ENCODE peak calls at places on chromosomes 6 and 20, in nine cellular contexts. One of them, this sample, is unnamed.

GRCh38 chr20:11047559-11047958 is 373.8 kb upstream of the JAG1 start:
- DNase-seq in amniotic stem cell: no peak
- DNase-seq in NCI-H460: no peak
- DNase-seq in ELF-1: no peak
- DNase-seq in GM06990: no peak
- DNase-seq in fibroblast of the conjunctiva: no peak
- DNase-seq in activated gamma-delta T cell treated with anti-CD3 and anti-CD28 coated beads, Interleukin-2, amount 50 U/mL, for 16 hours: no peak
- DNase-seq in EL: peak
- DNase-seq in CD8-positive, alpha-beta memory T cell: no peak
- DNase-seq in this sample: no peak

GRCh38 chr6:125233216-125233615 is 68.6 kb downstream of the HDDC2 start:
- DNase-seq in CD8-positive, alpha-beta memory T cell: no peak
- DNase-seq in amniotic stem cell: no peak
- DNase-seq in fibroblast of the conjunctiva: no peak
- DNase-seq in ELF-1: no peak
- DNase-seq in EL: no peak
- DNase-seq in activated gamma-delta T cell treated with anti-CD3 and anti-CD28 coated beads, Interleukin-2, amount 50 U/mL, for 16 hours: no peak
- DNase-seq in GM06990: no peak
- DNase-seq in NCI-H460: no peak
- DNase-seq in this sample: no peak

GRCh38 chr6:108799791-108800190 is 48.4 kb upstream of the ARMC2 start:
- DNase-seq in amniotic stem cell: no peak
- DNase-seq in EL: no peak
- DNase-seq in activated gamma-delta T cell treated with anti-CD3 and anti-CD28 coated beads, Interleukin-2, amount 50 U/mL, for 16 hours: no peak
- DNase-seq in fibroblast of the conjunctiva: no peak
- DNase-seq in CD8-positive, alpha-beta memory T cell: no peak
- DNase-seq in ELF-1: no peak
- DNase-seq in NCI-H460: no peak
- DNase-seq in GM06990: no peak
- DNase-seq in this sample: no peak

GRCh38 chr6:1613631-1614447 is 4.1 kb downstream of the FOXC1 start:
- DNase-seq in activated gamma-delta T cell treated with anti-CD3 and anti-CD28 coated beads, Interleukin-2, amount 50 U/mL, for 16 hours: no peak
- DNase-seq in EL: peak
- DNase-seq in NCI-H460: no peak
- DNase-seq in amniotic stem cell: no peak
- DNase-seq in CD8-positive, alpha-beta memory T cell: no peak
- DNase-seq in GM06990: no peak
- DNase-seq in ELF-1: peak
- DNase-seq in fibroblast of the conjunctiva: no peak
- DNase-seq in this sample: no peak

GRCh38 chr6:12028194-12028593 is 16.1 kb downstream of the HIVEP1 start:
- DNase-seq in CD8-positive, alpha-beta memory T cell: no peak
- DNase-seq in NCI-H460: no peak
- DNase-seq in activated gamma-delta T cell treated with anti-CD3 and anti-CD28 coated beads, Interleukin-2, amount 50 U/mL, for 16 hours: no peak
- DNase-seq in GM06990: no peak
- DNase-seq in ELF-1: no peak
- DNase-seq in amniotic stem cell: no peak
- DNase-seq in EL: no peak
- DNase-seq in fibroblast of the conjunctiva: no peak
- DNase-seq in this sample: no peak

GRCh38 chr6:52390361-52390727 is 28.4 kb downstream of the PAQR8 start:
- DNase-seq in fibroblast of the conjunctiva: no peak
- DNase-seq in GM06990: no peak
- DNase-seq in NCI-H460: no peak
- DNase-seq in activated gamma-delta T cell treated with anti-CD3 and anti-CD28 coated beads, Interleukin-2, amount 50 U/mL, for 16 hours: peak
- DNase-seq in EL: peak
- DNase-seq in CD8-positive, alpha-beta memory T cell: peak
- DNase-seq in amniotic stem cell: no peak
- DNase-seq in ELF-1: no peak
- DNase-seq in this sample: peak

GRCh38 chr20:58078741-58079522 is 149.5 kb downstream of the ANKRD60 start:
- DNase-seq in ELF-1: no peak
- DNase-seq in amniotic stem cell: no peak
- DNase-seq in NCI-H460: no peak
- DNase-seq in EL: peak
- DNase-seq in CD8-positive, alpha-beta memory T cell: no peak
- DNase-seq in fibroblast of the conjunctiva: no peak
- DNase-seq in activated gamma-delta T cell treated with anti-CD3 and anti-CD28 coated beads, Interleukin-2, amount 50 U/mL, for 16 hours: no peak
- DNase-seq in GM06990: no peak
- DNase-seq in this sample: no peak

GRCh38 chr6:130933712-130934200 is 106.5 kb downstream of the SMLR1 start:
- DNase-seq in amniotic stem cell: no peak
- DNase-seq in NCI-H460: no peak
- DNase-seq in fibroblast of the conjunctiva: no peak
- DNase-seq in CD8-positive, alpha-beta memory T cell: no peak
- DNase-seq in EL: peak
- DNase-seq in activated gamma-delta T cell treated with anti-CD3 and anti-CD28 coated beads, Interleukin-2, amount 50 U/mL, for 16 hours: no peak
- DNase-seq in ELF-1: peak
- DNase-seq in GM06990: no peak
- DNase-seq in this sample: no peak

GRCh38 chr6:92777146-92777740 is 642.1 kb downstream of the EPHA7 start:
- DNase-seq in amniotic stem cell: no peak
- DNase-seq in ELF-1: no peak
- DNase-seq in CD8-positive, alpha-beta memory T cell: no peak
- DNase-seq in fibroblast of the conjunctiva: peak
- DNase-seq in NCI-H460: no peak
- DNase-seq in GM06990: no peak
- DNase-seq in EL: no peak
- DNase-seq in activated gamma-delta T cell treated with anti-CD3 and anti-CD28 coated beads, Interleukin-2, amount 50 U/mL, for 16 hours: no peak
- DNase-seq in this sample: peak

GRCh38 chr6:169490830-169491229 is 211.0 kb downstream of the WDR27 start:
- DNase-seq in NCI-H460: no peak
- DNase-seq in fibroblast of the conjunctiva: no peak
- DNase-seq in CD8-positive, alpha-beta memory T cell: no peak
- DNase-seq in ELF-1: no peak
- DNase-seq in EL: no peak
- DNase-seq in activated gamma-delta T cell treated with anti-CD3 and anti-CD28 coated beads, Interleukin-2, amount 50 U/mL, for 16 hours: no peak
- DNase-seq in GM06990: no peak
- DNase-seq in amniotic stem cell: no peak
- DNase-seq in this sample: no peak

GRCh38 chr20:42191140-42191860 is 573.1 kb upstream of the CHD6 start:
- DNase-seq in EL: no peak
- DNase-seq in GM06990: no peak
- DNase-seq in activated gamma-delta T cell treated with anti-CD3 and anti-CD28 coated beads, Interleukin-2, amount 50 U/mL, for 16 hours: no peak
- DNase-seq in CD8-positive, alpha-beta memory T cell: no peak
- DNase-seq in fibroblast of the conjunctiva: no peak
- DNase-seq in amniotic stem cell: no peak
- DNase-seq in ELF-1: peak
- DNase-seq in NCI-H460: no peak
- DNase-seq in this sample: no peak

GRCh38 chr6:106510090-106510970 is 119.0 kb downstream of the RTN4IP1 start:
- DNase-seq in amniotic stem cell: no peak
- DNase-seq in CD8-positive, alpha-beta memory T cell: peak
- DNase-seq in activated gamma-delta T cell treated with anti-CD3 and anti-CD28 coated beads, Interleukin-2, amount 50 U/mL, for 16 hours: peak
- DNase-seq in EL: peak
- DNase-seq in ELF-1: peak
- DNase-seq in fibroblast of the conjunctiva: no peak
- DNase-seq in NCI-H460: no peak
- DNase-seq in GM06990: peak
- DNase-seq in this sample: no peak

GRCh38 chr6:19691465-19692167 is 145.6 kb upstream of the ID4 start:
- DNase-seq in CD8-positive, alpha-beta memory T cell: no peak
- DNase-seq in amniotic stem cell: no peak
- DNase-seq in activated gamma-delta T cell treated with anti-CD3 and anti-CD28 coated beads, Interleukin-2, amount 50 U/mL, for 16 hours: no peak
- DNase-seq in EL: no peak
- DNase-seq in ELF-1: peak
- DNase-seq in fibroblast of the conjunctiva: no peak
- DNase-seq in NCI-H460: no peak
- DNase-seq in GM06990: no peak
- DNase-seq in this sample: no peak

GRCh38 chr6:36984581-36985383 is 1.2 kb downstream of the MTCH1 start:
- DNase-seq in CD8-positive, alpha-beta memory T cell: peak
- DNase-seq in activated gamma-delta T cell treated with anti-CD3 and anti-CD28 coated beads, Interleukin-2, amount 50 U/mL, for 16 hours: peak
- DNase-seq in fibroblast of the conjunctiva: peak
- DNase-seq in GM06990: no peak
- DNase-seq in EL: peak
- DNase-seq in ELF-1: peak
- DNase-seq in NCI-H460: peak
- DNase-seq in amniotic stem cell: peak
- DNase-seq in this sample: peak

GRCh38 chr6:37242042-37242428 is 15.5 kb upstream of the TBC1D22B start:
- DNase-seq in EL: no peak
- DNase-seq in ELF-1: no peak
- DNase-seq in GM06990: no peak
- DNase-seq in NCI-H460: no peak
- DNase-seq in activated gamma-delta T cell treated with anti-CD3 and anti-CD28 coated beads, Interleukin-2, amount 50 U/mL, for 16 hours: no peak
- DNase-seq in CD8-positive, alpha-beta memory T cell: no peak
- DNase-seq in amniotic stem cell: no peak
- DNase-seq in fibroblast of the conjunctiva: no peak
- DNase-seq in this sample: no peak

GRCh38 chr20:62489186-62489939 is 13.6 kb upstream of the GATA5 start:
- DNase-seq in NCI-H460: peak
- DNase-seq in amniotic stem cell: no peak
- DNase-seq in ELF-1: no peak
- DNase-seq in CD8-positive, alpha-beta memory T cell: no peak
- DNase-seq in EL: peak
- DNase-seq in activated gamma-delta T cell treated with anti-CD3 and anti-CD28 coated beads, Interleukin-2, amount 50 U/mL, for 16 hours: no peak
- DNase-seq in GM06990: no peak
- DNase-seq in fibroblast of the conjunctiva: no peak
- DNase-seq in this sample: no peak

GRCh38 chr20:12036142-12036541 is 118.4 kb downstream of the BTBD3 start:
- DNase-seq in CD8-positive, alpha-beta memory T cell: no peak
- DNase-seq in EL: no peak
- DNase-seq in GM06990: no peak
- DNase-seq in amniotic stem cell: no peak
- DNase-seq in ELF-1: no peak
- DNase-seq in NCI-H460: no peak
- DNase-seq in fibroblast of the conjunctiva: no peak
- DNase-seq in activated gamma-delta T cell treated with anti-CD3 and anti-CD28 coated beads, Interleukin-2, amount 50 U/mL, for 16 hours: no peak
- DNase-seq in this sample: no peak

GRCh38 chr6:166862287-166862977 is 93.9 kb downstream of the RNASET2 start:
- DNase-seq in EL: no peak
- DNase-seq in activated gamma-delta T cell treated with anti-CD3 and anti-CD28 coated beads, Interleukin-2, amount 50 U/mL, for 16 hours: no peak
- DNase-seq in amniotic stem cell: no peak
- DNase-seq in fibroblast of the conjunctiva: no peak
- DNase-seq in CD8-positive, alpha-beta memory T cell: peak
- DNase-seq in NCI-H460: no peak
- DNase-seq in ELF-1: peak
- DNase-seq in GM06990: no peak
- DNase-seq in this sample: no peak

GRCh38 chr20:56178219-56178618 is 70.3 kb upstream of the MC3R start:
- DNase-seq in EL: no peak
- DNase-seq in GM06990: no peak
- DNase-seq in CD8-positive, alpha-beta memory T cell: no peak
- DNase-seq in NCI-H460: no peak
- DNase-seq in activated gamma-delta T cell treated with anti-CD3 and anti-CD28 coated beads, Interleukin-2, amount 50 U/mL, for 16 hours: no peak
- DNase-seq in amniotic stem cell: no peak
- DNase-seq in ELF-1: no peak
- DNase-seq in fibroblast of the conjunctiva: no peak
- DNase-seq in this sample: no peak

GRCh38 chr20:47557218-47557617 is 55.5 kb downstream of the NCOA3 start:
- DNase-seq in EL: no peak
- DNase-seq in CD8-positive, alpha-beta memory T cell: no peak
- DNase-seq in ELF-1: no peak
- DNase-seq in GM06990: no peak
- DNase-seq in NCI-H460: no peak
- DNase-seq in activated gamma-delta T cell treated with anti-CD3 and anti-CD28 coated beads, Interleukin-2, amount 50 U/mL, for 16 hours: no peak
- DNase-seq in amniotic stem cell: no peak
- DNase-seq in fibroblast of the conjunctiva: no peak
- DNase-seq in this sample: no peak

GRCh38 chr6:44251576-44252524 is 4.9 kb downstream of the HSP90AB1 start:
- DNase-seq in EL: no peak
- DNase-seq in activated gamma-delta T cell treated with anti-CD3 and anti-CD28 coated beads, Interleukin-2, amount 50 U/mL, for 16 hours: no peak
- DNase-seq in CD8-positive, alpha-beta memory T cell: no peak
- DNase-seq in GM06990: no peak
- DNase-seq in NCI-H460: no peak
- DNase-seq in fibroblast of the conjunctiva: no peak
- DNase-seq in amniotic stem cell: no peak
- DNase-seq in ELF-1: no peak
- DNase-seq in this sample: no peak

GRCh38 chr20:21767200-21767738 is 61.8 kb downstream of the PAX1 start:
- DNase-seq in activated gamma-delta T cell treated with anti-CD3 and anti-CD28 coated beads, Interleukin-2, amount 50 U/mL, for 16 hours: no peak
- DNase-seq in amniotic stem cell: no peak
- DNase-seq in CD8-positive, alpha-beta memory T cell: no peak
- DNase-seq in fibroblast of the conjunctiva: no peak
- DNase-seq in ELF-1: no peak
- DNase-seq in GM06990: no peak
- DNase-seq in EL: no peak
- DNase-seq in NCI-H460: no peak
- DNase-seq in this sample: no peak

GRCh38 chr20:35447082-35447789 is 8.2 kb upstream of the CEP250 start:
- DNase-seq in activated gamma-delta T cell treated with anti-CD3 and anti-CD28 coated beads, Interleukin-2, amount 50 U/mL, for 16 hours: peak
- DNase-seq in ELF-1: peak
- DNase-seq in CD8-positive, alpha-beta memory T cell: peak
- DNase-seq in NCI-H460: peak
- DNase-seq in GM06990: peak
- DNase-seq in fibroblast of the conjunctiva: peak
- DNase-seq in EL: peak
- DNase-seq in amniotic stem cell: peak
- DNase-seq in this sample: peak

GRCh38 chr20:61512475-61512874 is 260.4 kb downstream of the CDH4 start:
- DNase-seq in NCI-H460: no peak
- DNase-seq in EL: no peak
- DNase-seq in ELF-1: no peak
- DNase-seq in activated gamma-delta T cell treated with anti-CD3 and anti-CD28 coated beads, Interleukin-2, amount 50 U/mL, for 16 hours: no peak
- DNase-seq in fibroblast of the conjunctiva: no peak
- DNase-seq in CD8-positive, alpha-beta memory T cell: no peak
- DNase-seq in GM06990: no peak
- DNase-seq in amniotic stem cell: no peak
- DNase-seq in this sample: no peak

GRCh38 chr6:88481519-88481918 is 315.4 kb upstream of the CNR1 start:
- DNase-seq in CD8-positive, alpha-beta memory T cell: no peak
- DNase-seq in amniotic stem cell: no peak
- DNase-seq in activated gamma-delta T cell treated with anti-CD3 and anti-CD28 coated beads, Interleukin-2, amount 50 U/mL, for 16 hours: no peak
- DNase-seq in ELF-1: no peak
- DNase-seq in EL: no peak
- DNase-seq in NCI-H460: no peak
- DNase-seq in GM06990: no peak
- DNase-seq in fibroblast of the conjunctiva: no peak
- DNase-seq in this sample: no peak

GRCh38 chr20:44001667-44002596 is 87.3 kb downstream of the TOX2 start:
- DNase-seq in fibroblast of the conjunctiva: no peak
- DNase-seq in CD8-positive, alpha-beta memory T cell: no peak
- DNase-seq in ELF-1: no peak
- DNase-seq in GM06990: peak
- DNase-seq in NCI-H460: no peak
- DNase-seq in amniotic stem cell: no peak
- DNase-seq in activated gamma-delta T cell treated with anti-CD3 and anti-CD28 coated beads, Interleukin-2, amount 50 U/mL, for 16 hours: no peak
- DNase-seq in EL: no peak
- DNase-seq in this sample: no peak

GRCh38 chr6:193773-194310 is 98.4 kb upstream of the DUSP22 start:
- DNase-seq in EL: no peak
- DNase-seq in ELF-1: no peak
- DNase-seq in CD8-positive, alpha-beta memory T cell: no peak
- DNase-seq in GM06990: peak
- DNase-seq in fibroblast of the conjunctiva: no peak
- DNase-seq in NCI-H460: no peak
- DNase-seq in amniotic stem cell: no peak
- DNase-seq in activated gamma-delta T cell treated with anti-CD3 and anti-CD28 coated beads, Interleukin-2, amount 50 U/mL, for 16 hours: peak
- DNase-seq in this sample: no peak

GRCh38 chr20:12847862-12848261 is 160.9 kb upstream of the SPTLC3 start:
- DNase-seq in CD8-positive, alpha-beta memory T cell: no peak
- DNase-seq in NCI-H460: no peak
- DNase-seq in fibroblast of the conjunctiva: no peak
- DNase-seq in activated gamma-delta T cell treated with anti-CD3 and anti-CD28 coated beads, Interleukin-2, amount 50 U/mL, for 16 hours: no peak
- DNase-seq in amniotic stem cell: no peak
- DNase-seq in EL: no peak
- DNase-seq in ELF-1: no peak
- DNase-seq in GM06990: no peak
- DNase-seq in this sample: no peak

GRCh38 chr6:44044154-44044539 is 83.1 kb downstream of the MRPL14 start:
- DNase-seq in activated gamma-delta T cell treated with anti-CD3 and anti-CD28 coated beads, Interleukin-2, amount 50 U/mL, for 16 hours: no peak
- DNase-seq in fibroblast of the conjunctiva: no peak
- DNase-seq in GM06990: no peak
- DNase-seq in ELF-1: no peak
- DNase-seq in EL: no peak
- DNase-seq in CD8-positive, alpha-beta memory T cell: peak
- DNase-seq in amniotic stem cell: no peak
- DNase-seq in NCI-H460: no peak
- DNase-seq in this sample: no peak

GRCh38 chr20:17969884-17970409 is 1.1 kb downstream of the MGME1 start:
- DNase-seq in GM06990: peak
- DNase-seq in CD8-positive, alpha-beta memory T cell: peak
- DNase-seq in NCI-H460: no peak
- DNase-seq in amniotic stem cell: no peak
- DNase-seq in EL: peak
- DNase-seq in fibroblast of the conjunctiva: no peak
- DNase-seq in ELF-1: peak
- DNase-seq in activated gamma-delta T cell treated with anti-CD3 and anti-CD28 coated beads, Interleukin-2, amount 50 U/mL, for 16 hours: no peak
- DNase-seq in this sample: peak

GRCh38 chr20:43937586-43937985 is 22.9 kb downstream of the TOX2 start:
- DNase-seq in activated gamma-delta T cell treated with anti-CD3 and anti-CD28 coated beads, Interleukin-2, amount 50 U/mL, for 16 hours: no peak
- DNase-seq in CD8-positive, alpha-beta memory T cell: no peak
- DNase-seq in amniotic stem cell: no peak
- DNase-seq in GM06990: no peak
- DNase-seq in fibroblast of the conjunctiva: no peak
- DNase-seq in EL: no peak
- DNase-seq in NCI-H460: no peak
- DNase-seq in ELF-1: no peak
- DNase-seq in this sample: no peak

This sample was measured in dermis microvascular lymphatic vessel endothelial cell.